ENCODE peak calls at places on chromosomes 16 and 17, in four cellular contexts. T is fibroblast of mammary gland, S is fibroblast of lung, E is pancreas. N is an unnamed sample.
A peak's percentile ranks its signal among the peaks of the same experiment; 100 is the strongest.

GRCh38 chr16:85908444-85908843 is 9.5 kb downstream of the IRF8 start:
- DNase-seq in T (no peak), S (no peak), E (no peak), N (no peak)

GRCh38 chr17:58112970-58113631 is 29.9 kb downstream of the DYNLL2 start:
- DNase-seq in T (peak; percentile 66), S (peak; percentile 68), E (peak; percentile 90), N (peak; percentile 55)

GRCh38 chr17:51590071-51590470 is 329.7 kb downstream of the UTP18 start:
- DNase-seq in T (no peak), S (no peak), E (no peak), N (no peak)

GRCh38 chr16:89090669-89091426 is 2.8 kb upstream of the ACSF3 start:
- DNase-seq in T (no peak), S (no peak), E (no peak), N (no peak)

GRCh38 chr17:79801156-79802038 is 4.5 kb upstream of the CBX8 start:
- DNase-seq in T (no peak), S (no peak), E (peak; percentile 80), N (no peak)

GRCh38 chr17:50257574-50258224 is 16.6 kb upstream of the TMEM92 start:
- DNase-seq in T (no peak), S (no peak), E (no peak), N (no peak)

GRCh38 chr17:41026668-41027471 is at the start of gene KRTAP1-5:
- DNase-seq in T (peak; percentile 88), S (peak; percentile 35), E (no peak), N (no peak)

GRCh38 chr17:36918260-36918691 is 19.0 kb upstream of the LHX1 start:
- DNase-seq in T (peak; percentile 20), S (no peak), E (no peak), N (no peak)

GRCh38 chr17:78458739-78459335 is 80.4 kb downstream of the PGS1 start:
- DNase-seq in T (no peak), S (no peak), E (no peak), N (no peak)

GRCh38 chr17:29358421-29358820 is 31.7 kb upstream of the TAOK1 start:
- DNase-seq in T (no peak), S (no peak), E (no peak), N (no peak)

DNA sequence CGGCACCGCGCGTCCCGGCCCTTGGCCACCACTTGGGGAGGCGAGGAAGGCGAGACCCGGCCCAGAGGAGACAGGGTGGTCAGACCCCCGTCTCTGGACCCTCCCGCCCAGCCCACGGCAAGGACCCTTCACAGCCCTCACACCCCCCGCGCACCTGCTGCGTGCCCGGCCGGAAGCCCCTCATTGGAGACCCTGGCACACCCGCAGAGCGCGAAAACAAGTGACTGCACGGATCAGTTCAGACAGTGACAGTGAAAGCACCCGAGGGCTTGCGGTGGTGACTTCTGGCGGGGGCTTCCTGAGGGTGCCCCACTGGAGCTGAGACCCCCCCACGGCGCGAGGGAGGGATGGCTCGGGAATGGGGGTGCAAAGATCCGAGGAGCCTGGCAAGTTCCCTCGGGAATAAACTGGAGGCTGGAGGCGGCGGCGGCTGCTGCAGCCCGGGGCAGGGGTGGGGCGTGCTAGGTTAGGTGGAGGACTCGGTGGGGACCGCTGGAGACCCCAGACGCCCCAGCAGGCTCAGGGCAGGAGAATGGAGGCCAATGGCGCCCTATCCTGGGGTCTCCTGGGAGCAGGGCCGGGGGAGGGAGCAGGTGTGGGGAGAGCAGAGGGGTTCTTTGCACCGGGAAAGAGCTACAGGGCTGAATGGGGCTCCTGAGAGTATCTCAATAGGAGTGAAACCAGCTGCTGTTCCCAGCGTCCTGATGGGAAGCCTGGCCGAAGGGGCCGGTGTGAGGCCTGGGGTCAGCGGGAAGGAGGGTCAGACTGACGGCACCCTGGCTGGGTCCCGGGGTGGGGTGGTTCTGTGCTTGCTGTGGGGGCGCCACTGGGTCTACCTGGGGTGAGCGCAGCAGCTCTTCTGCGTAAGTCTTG is 824 bp upstream of the FBXL16 start:
- DNase-seq in T (no peak), S (no peak), E (no peak), N (no peak)
- H3K4me3 ChIP-seq in T (no peak overlapping the region), S (no peak overlapping the region), E (no peak overlapping the region), N (no peak overlapping the region)

DNA sequence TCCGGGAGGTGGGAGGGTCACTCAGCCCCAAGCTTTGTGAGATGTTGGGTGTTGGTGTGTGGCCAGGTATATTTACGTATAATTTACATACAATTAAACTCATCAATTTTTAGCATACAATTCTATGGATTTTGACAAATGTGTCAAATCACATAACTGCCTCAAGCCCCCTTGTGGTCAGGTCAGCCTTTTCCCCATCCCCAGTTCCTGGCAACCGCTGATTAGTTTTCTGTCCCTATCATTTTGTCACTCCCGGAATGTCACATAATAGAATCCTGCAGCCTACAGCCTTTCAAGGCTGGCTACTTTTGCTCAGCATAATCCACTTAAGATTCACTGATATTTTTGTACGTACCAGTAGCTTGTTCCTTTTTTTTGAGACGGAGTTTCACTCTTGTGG is 19.4 kb upstream of the RAI1 start:
- DNase-seq in T (no peak), S (no peak), E (no peak), N (no peak)
- TF ChIP-seq CTCF in T (no peak), S (peak; percentile 10), E (no peak), N (no peak)

GRCh38 chr17:6209829-6210228 is 139.7 kb downstream of the WSCD1 start:
- DNase-seq in T (no peak), S (no peak), E (no peak), N (no peak)

GRCh38 chr17:6218333-6218732 is 148.2 kb downstream of the WSCD1 start:
- DNase-seq in T (no peak), S (no peak), E (no peak), N (no peak)

GRCh38 chr17:6212766-6213165 is 142.6 kb downstream of the WSCD1 start:
- DNase-seq in T (no peak), S (no peak), E (no peak), N (no peak)

GRCh38 chr17:6213859-6214258 is 143.7 kb downstream of the WSCD1 start:
- DNase-seq in T (no peak), S (no peak), E (no peak), N (no peak)

GRCh38 chr17:6215071-6216035 is 145.2 kb downstream of the WSCD1 start:
- DNase-seq in T (no peak), S (no peak), E (no peak), N (no peak)
- H3K4me3 ChIP-seq in T (no peak overlapping the region), S (no peak overlapping the region), E (no peak overlapping the region), N (no peak overlapping the region)

GRCh38 chr16:80803341-80804060 is 897 bp downstream of the CDYL2 start:
- DNase-seq in T (no peak), S (peak; percentile 11), E (peak; percentile 74), N (no peak)
- TF ChIP-seq CTCF in T (peak; percentile 36), S (peak; percentile 50), E (peak; percentile 44), N (peak; percentile 12)

DNA sequence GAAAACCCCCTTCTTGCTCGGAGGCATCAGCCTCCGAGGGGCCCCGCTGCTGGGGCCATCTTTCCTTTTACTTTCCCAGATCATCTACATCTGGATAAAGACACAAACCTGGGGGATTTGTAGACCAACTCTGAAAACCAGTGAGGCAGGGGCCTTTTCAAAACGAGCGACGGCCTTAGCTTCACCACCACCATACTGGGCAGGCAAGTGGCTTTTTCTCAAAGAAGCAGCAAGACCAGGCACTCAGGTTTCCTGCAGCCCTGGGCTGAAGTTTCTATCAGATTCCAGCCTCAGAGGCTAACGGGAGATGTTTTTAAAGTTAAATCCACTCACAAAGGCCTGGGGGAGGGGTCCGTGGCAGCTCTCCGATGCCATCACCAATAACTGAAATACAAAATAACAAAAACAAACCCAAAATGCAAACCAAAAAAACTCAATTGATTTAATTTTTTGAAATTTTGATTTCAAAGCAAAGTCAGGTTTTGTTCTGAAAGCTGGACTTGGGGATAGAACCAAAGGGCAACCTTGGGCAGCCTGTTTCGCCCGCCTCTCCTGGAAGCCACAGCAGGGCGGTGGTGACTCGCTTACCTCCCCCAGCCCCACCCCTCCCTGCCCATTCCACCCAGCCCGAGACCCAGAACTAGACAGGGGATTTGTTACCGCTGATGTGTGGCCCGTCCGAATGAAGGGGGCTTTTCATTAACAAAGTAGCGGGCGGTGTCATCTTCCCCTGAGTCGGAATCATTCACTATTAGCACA is 55.8 kb downstream of the SALL1 start:
- DNase-seq in T (no peak), S (no peak), E (no peak), N (no peak)
- H3K4me3 ChIP-seq in T (no peak overlapping the region), S (no peak overlapping the region), E (no peak overlapping the region), N (no peak overlapping the region)